ENCODE peak calls at places on chromosomes 7 and 10, in five cellular contexts. X is sigmoid colon; B is CD8-positive, alpha-beta T cell; O is testis; T is GM23248. Z is an unnamed sample. For H3K4me1, the result is how much of the 10 kb centered on the place peaks cover.

GRCh38 chr10:69632516-69633199 is 2.6 kb downstream of the FAM241B start:
- DNase-seq in B (no peak), T (no peak), X (no peak), O (peak), Z (peak)

GRCh38 chr7:90569368-90569767 is 26.8 kb upstream of the CDK14 start:
- DNase-seq in O (no peak), X (no peak), B (no peak), T (no peak), Z (no peak)

GRCh38 chr10:12655940-12656339 is 306.6 kb downstream of the CAMK1D start:
- DNase-seq in X (no peak), B (no peak), O (no peak), T (no peak), Z (no peak)

GRCh38 chr10:123991622-123992570 is 100.3 kb upstream of the CPXM2 start:
- DNase-seq in B (no peak), O (no peak), T (peak), X (no peak), Z (peak)

GRCh38 chr7:127245582-127245981 is 7.2 kb downstream of the GRM8 start:
- DNase-seq in T (no peak), B (no peak), O (no peak), X (no peak), Z (no peak)

GRCh38 chr7:2763607-2764006 is 75.6 kb downstream of the AMZ1 start:
- DNase-seq in B (no peak), X (no peak), O (peak), T (no peak), Z (peak)

GRCh38 chr7:29113384-29114102 is 32.8 kb downstream of the CPVL start:
- DNase-seq in B (no peak), O (peak), X (no peak), T (peak), Z (no peak)

GRCh38 chr10:123269017-123269552 is 114.9 kb downstream of the BUB3 start:
- DNase-seq in X (no peak), B (no peak), T (no peak), O (no peak), Z (no peak)

GRCh38 chr10:117462816-117463544 is 79.6 kb upstream of the EMX2 start:
- DNase-seq in B (no peak), T (peak), O (no peak), X (no peak), Z (no peak)

GRCh38 chr7:101768280-101768679 is 49.1 kb upstream of the CUX1 start:
- DNase-seq in T (no peak), X (no peak), O (no peak), B (no peak), Z (no peak)

GRCh38 chr10:97889461-97890265 is 40.0 kb downstream of the GOLGA7B start:
- DNase-seq in B (no peak), X (no peak), T (peak), O (no peak), Z (no peak)

GRCh38 chr10:63470928-63471327 is 5.2 kb upstream of the JMJD1C start:
- DNase-seq in O (no peak), X (no peak), T (no peak), B (no peak), Z (no peak)

GRCh38 chr7:3641556-3641955 is 340.5 kb downstream of the SDK1 start:
- DNase-seq in O (no peak), B (no peak), T (no peak), X (no peak), Z (no peak)

GRCh38 chr10:5488272-5489161 is 10.9 kb downstream of the CALML5 start:
- DNase-seq in T (no peak), O (no peak), B (no peak), X (peak), Z (peak)

GRCh38 chr10:67837519-67838314 is at the start of gene DNAJC12:
- DNase-seq in B (no peak), O (no peak), T (peak), X (no peak), Z (peak)

GRCh38 chr10:69577268-69578232 is 4.3 kb upstream of the NEUROG3 start:
- DNase-seq in B (no peak), O (no peak), T (no peak), X (no peak), Z (no peak)

GRCh38 chr7:34596887-34597286 is 61.1 kb upstream of the NPSR1 start:
- DNase-seq in O (peak), T (peak), B (no peak), X (no peak), Z (no peak)

GRCh38 chr10:83142074-83142563 is 997.2 kb upstream of the GHITM start:
- DNase-seq in B (no peak), X (no peak), T (no peak), O (no peak), Z (no peak)

DNA sequence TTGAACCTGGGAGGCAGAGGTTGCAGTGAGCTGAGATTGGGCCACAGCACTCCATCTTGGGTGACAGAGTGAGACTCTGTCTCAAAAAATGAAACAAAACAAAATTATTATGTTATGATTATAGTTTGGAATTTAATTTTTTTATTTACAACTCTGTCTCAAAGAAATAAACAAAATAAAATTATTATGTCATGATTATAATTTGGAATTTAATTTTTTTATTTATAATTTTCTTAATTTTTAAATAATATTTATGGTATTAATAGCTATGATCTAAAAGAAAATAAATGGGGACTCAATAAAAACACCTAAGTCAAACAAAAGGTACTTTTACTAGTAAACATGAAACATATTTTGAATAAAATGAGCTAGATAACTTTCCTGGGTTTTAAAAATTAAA is 994.8 kb upstream of the GHITM start:
- DNase-seq in O (no peak), B (no peak), T (no peak), X (no peak), Z (no peak)
- H3K4me1 ChIP-seq in O (under half), B (under half), T (under half), X (under half), Z (under half)

DNA sequence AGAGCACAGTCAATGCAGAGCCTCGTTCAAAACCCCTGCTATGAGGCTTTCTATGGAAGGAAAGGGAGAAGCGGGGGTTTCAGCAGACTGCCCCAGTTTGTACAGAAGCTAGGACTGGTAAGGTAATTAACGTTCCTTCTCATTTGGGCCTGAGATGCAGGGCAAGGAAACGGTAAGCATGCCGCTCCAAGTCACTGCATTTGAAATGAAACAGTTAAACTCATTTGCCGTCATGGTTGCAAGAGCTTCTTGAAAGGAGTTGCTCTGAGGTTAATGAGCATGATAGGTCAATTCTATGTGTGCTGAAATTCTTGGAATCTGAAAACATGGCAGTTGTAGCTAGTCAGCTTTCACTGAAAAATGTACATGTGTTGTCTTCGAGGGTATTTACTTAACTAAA is 73.4 kb downstream of the ADAM12 start:
- DNase-seq in B (no peak), O (no peak), T (no peak), X (no peak), Z (no peak)
- H3K27ac ChIP-seq in B (no peak), O (no peak), T (peak), X (no peak), Z (peak)

DNA sequence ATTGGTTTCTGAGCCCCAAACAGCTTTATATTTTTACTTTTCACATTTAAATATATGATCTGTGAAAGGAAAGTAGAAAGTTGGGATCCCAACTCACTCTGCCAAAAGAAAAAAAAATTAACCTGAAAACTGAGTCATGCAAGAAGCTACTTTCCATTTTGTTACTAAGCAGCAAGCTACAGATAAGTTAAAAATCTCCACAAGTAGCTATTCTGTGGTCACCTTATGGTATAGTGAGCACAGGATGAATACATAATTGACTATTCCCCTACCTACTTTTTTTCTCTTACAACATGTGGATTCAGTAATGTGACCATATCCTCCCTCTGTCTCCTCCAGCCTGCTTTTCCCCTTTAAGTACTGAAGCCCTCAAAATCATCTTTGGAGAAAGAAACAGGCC is 30.3 kb upstream of the CREB3L2 start:
- DNase-seq in B (no peak), X (no peak), O (no peak), T (no peak), Z (no peak)
- H3K4me1 ChIP-seq in B (under half), X (under half), O (under half), T (under half), Z (under half)

GRCh38 chr7:50221028-50221427 is 83.5 kb upstream of the IKZF1 start:
- DNase-seq in X (no peak), B (no peak), T (no peak), O (no peak), Z (no peak)
- H3K27ac ChIP-seq in X (no peak), B (no peak), T (no peak), O (no peak), Z (no peak)

DNA sequence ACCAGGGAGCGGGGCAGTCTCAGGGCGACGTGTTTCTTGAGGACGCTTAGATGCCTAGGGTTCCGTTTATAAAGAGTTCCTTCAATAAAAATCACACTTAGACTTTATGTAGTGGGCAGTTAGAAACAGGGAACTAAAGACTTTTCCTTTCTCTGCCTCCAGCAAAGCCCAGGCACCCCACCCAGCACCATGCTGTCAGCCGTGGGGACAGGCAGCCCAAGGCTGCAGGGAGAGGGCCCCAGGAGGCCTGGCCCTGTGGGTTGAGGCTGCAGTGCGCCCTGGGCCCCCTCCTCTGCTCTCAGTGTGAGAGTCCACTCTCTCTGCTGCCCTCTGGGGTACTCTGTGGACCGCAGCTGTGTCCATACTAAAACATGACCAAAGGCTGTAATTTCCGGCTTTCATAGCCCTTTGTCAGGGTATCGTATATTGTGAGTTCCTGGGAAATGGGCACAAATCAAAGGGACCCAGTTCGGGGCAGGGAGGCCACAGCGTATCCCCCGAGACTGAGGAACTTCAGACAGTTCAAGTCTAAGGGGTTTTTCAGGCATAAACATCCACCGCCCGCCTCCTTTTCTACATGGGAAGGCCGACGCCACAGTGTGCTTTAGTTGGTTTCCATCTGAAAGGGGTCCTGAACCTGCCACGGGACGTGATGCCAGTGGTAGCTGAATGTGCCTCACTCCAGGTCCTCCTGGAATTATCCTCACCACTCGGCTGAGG is 59.7 kb downstream of the DNAJB6 start:
- DNase-seq in O (no peak), T (no peak), X (peak), B (no peak), Z (no peak)
- H3K4me1 ChIP-seq in O (under half), T (under half), X (under half), B (under half), Z (under half)

Z was measured in osteoblast.